ENCODE peak calls at places on chromosome 10, in eight cellular contexts. One of them, this sample, is unnamed.

GRCh38 chr10:100076750-100077149 is 4.9 kb downstream of the CPN1 start:
- DNase-seq in endothelial cell: no peak
- DNase-seq in cardiac muscle cell: no peak
- DNase-seq in IMR-90: no peak
- DNase-seq in sigmoid colon: no peak
- DNase-seq in cardiac fibroblast: no peak
- DNase-seq in colonic mucosa: no peak
- DNase-seq in progenitor cell of endocrine pancreas: no peak
- DNase-seq in this sample: no peak

GRCh38 chr10:126843299-126843934 is 61.8 kb upstream of the DOCK1 start:
- DNase-seq in endothelial cell: no peak
- DNase-seq in cardiac muscle cell: no peak
- DNase-seq in IMR-90: no peak
- DNase-seq in sigmoid colon: no peak
- DNase-seq in cardiac fibroblast: no peak
- DNase-seq in colonic mucosa: peak; percentile 83
- DNase-seq in progenitor cell of endocrine pancreas: no peak
- DNase-seq in this sample: no peak

GRCh38 chr10:104336829-104337526 is 1.3 kb downstream of the ITPRIP start:
- DNase-seq in endothelial cell: no peak
- DNase-seq in cardiac muscle cell: no peak
- DNase-seq in IMR-90: peak; percentile 80
- DNase-seq in sigmoid colon: peak; percentile 60
- DNase-seq in cardiac fibroblast: peak; percentile 55
- DNase-seq in colonic mucosa: peak; percentile 21
- DNase-seq in progenitor cell of endocrine pancreas: no peak
- DNase-seq in this sample: peak; percentile 60

GRCh38 chr10:32103721-32104120 is 47.5 kb upstream of the KIF5B start:
- DNase-seq in endothelial cell: no peak
- DNase-seq in cardiac muscle cell: no peak
- DNase-seq in IMR-90: no peak
- DNase-seq in sigmoid colon: no peak
- DNase-seq in cardiac fibroblast: peak; percentile 19
- DNase-seq in colonic mucosa: no peak
- DNase-seq in progenitor cell of endocrine pancreas: no peak
- DNase-seq in this sample: no peak

GRCh38 chr10:69851306-69851705 is 49.6 kb downstream of the COL13A1 start:
- DNase-seq in endothelial cell: no peak
- DNase-seq in cardiac muscle cell: no peak
- DNase-seq in IMR-90: no peak
- DNase-seq in sigmoid colon: no peak
- DNase-seq in cardiac fibroblast: no peak
- DNase-seq in colonic mucosa: no peak
- DNase-seq in progenitor cell of endocrine pancreas: no peak
- DNase-seq in this sample: no peak

GRCh38 chr10:62817120-62817762 is 1.1 kb upstream of the EGR2 start:
- DNase-seq in endothelial cell: peak; percentile 29
- DNase-seq in cardiac muscle cell: peak; percentile 41
- DNase-seq in IMR-90: peak; percentile 28
- DNase-seq in sigmoid colon: peak; percentile 75
- DNase-seq in cardiac fibroblast: no peak
- DNase-seq in colonic mucosa: peak; percentile 56
- DNase-seq in progenitor cell of endocrine pancreas: no peak
- DNase-seq in this sample: no peak

GRCh38 chr10:64558094-64558870 is 1037.1 kb downstream of the REEP3 start:
- DNase-seq in endothelial cell: no peak
- DNase-seq in cardiac muscle cell: no peak
- DNase-seq in IMR-90: no peak
- DNase-seq in sigmoid colon: no peak
- DNase-seq in cardiac fibroblast: no peak
- DNase-seq in colonic mucosa: no peak
- DNase-seq in progenitor cell of endocrine pancreas: no peak
- DNase-seq in this sample: no peak

GRCh38 chr10:1543596-1543995 is 193.7 kb downstream of the ADARB2 start:
- DNase-seq in endothelial cell: no peak
- DNase-seq in cardiac muscle cell: no peak
- DNase-seq in IMR-90: no peak
- DNase-seq in sigmoid colon: peak; percentile 48
- DNase-seq in cardiac fibroblast: no peak
- DNase-seq in colonic mucosa: no peak
- DNase-seq in progenitor cell of endocrine pancreas: no peak
- DNase-seq in this sample: no peak

GRCh38 chr10:28796606-28797512 is 119.5 kb downstream of the BAMBI start:
- DNase-seq in endothelial cell: no peak
- DNase-seq in cardiac muscle cell: no peak
- DNase-seq in IMR-90: peak; percentile 83
- DNase-seq in sigmoid colon: no peak
- DNase-seq in cardiac fibroblast: peak; percentile 85
- DNase-seq in colonic mucosa: no peak
- DNase-seq in progenitor cell of endocrine pancreas: no peak
- DNase-seq in this sample: no peak

GRCh38 chr10:92413519-92413918 is 122.6 kb downstream of the MARCHF5 start:
- DNase-seq in endothelial cell: no peak
- DNase-seq in cardiac muscle cell: no peak
- DNase-seq in IMR-90: no peak
- DNase-seq in sigmoid colon: no peak
- DNase-seq in cardiac fibroblast: no peak
- DNase-seq in colonic mucosa: no peak
- DNase-seq in progenitor cell of endocrine pancreas: no peak
- DNase-seq in this sample: no peak

GRCh38 chr10:86968271-86968993 is at the start of gene ADIRF:
- DNase-seq in endothelial cell: no peak
- DNase-seq in cardiac muscle cell: no peak
- DNase-seq in IMR-90: no peak
- DNase-seq in sigmoid colon: peak; percentile 80
- DNase-seq in cardiac fibroblast: no peak
- DNase-seq in colonic mucosa: peak; percentile 82
- DNase-seq in progenitor cell of endocrine pancreas: no peak
- DNase-seq in this sample: no peak

GRCh38 chr10:15367296-15367830 is 3.7 kb downstream of the FAM171A1 start:
- DNase-seq in endothelial cell: no peak
- DNase-seq in cardiac muscle cell: no peak
- DNase-seq in IMR-90: no peak
- DNase-seq in sigmoid colon: no peak
- DNase-seq in cardiac fibroblast: no peak
- DNase-seq in colonic mucosa: no peak
- DNase-seq in progenitor cell of endocrine pancreas: no peak
- DNase-seq in this sample: no peak

GRCh38 chr10:29451946-29452345 is 163.1 kb downstream of the LYZL1 start:
- DNase-seq in endothelial cell: no peak
- DNase-seq in cardiac muscle cell: no peak
- DNase-seq in IMR-90: no peak
- DNase-seq in sigmoid colon: no peak
- DNase-seq in cardiac fibroblast: no peak
- DNase-seq in colonic mucosa: no peak
- DNase-seq in progenitor cell of endocrine pancreas: no peak
- DNase-seq in this sample: no peak

GRCh38 chr10:73469579-73469978 is 26.2 kb downstream of the PPP3CB start:
- DNase-seq in endothelial cell: no peak
- DNase-seq in cardiac muscle cell: no peak
- DNase-seq in IMR-90: no peak
- DNase-seq in sigmoid colon: no peak
- DNase-seq in cardiac fibroblast: no peak
- DNase-seq in colonic mucosa: no peak
- DNase-seq in progenitor cell of endocrine pancreas: no peak
- DNase-seq in this sample: no peak

GRCh38 chr10:28503114-28503513 is 29.8 kb upstream of the WAC start:
- DNase-seq in endothelial cell: no peak
- DNase-seq in cardiac muscle cell: no peak
- DNase-seq in IMR-90: no peak
- DNase-seq in sigmoid colon: no peak
- DNase-seq in cardiac fibroblast: no peak
- DNase-seq in colonic mucosa: peak; percentile 83
- DNase-seq in progenitor cell of endocrine pancreas: no peak
- DNase-seq in this sample: no peak

GRCh38 chr10:14047431-14047830 is 283.3 kb downstream of the FRMD4A start:
- DNase-seq in endothelial cell: no peak
- DNase-seq in cardiac muscle cell: no peak
- DNase-seq in IMR-90: no peak
- DNase-seq in sigmoid colon: no peak
- DNase-seq in cardiac fibroblast: peak; percentile 21
- DNase-seq in colonic mucosa: no peak
- DNase-seq in progenitor cell of endocrine pancreas: no peak
- DNase-seq in this sample: no peak

GRCh38 chr10:121710207-121710606 is 112.0 kb upstream of the FGFR2 start:
- DNase-seq in endothelial cell: no peak
- DNase-seq in cardiac muscle cell: no peak
- DNase-seq in IMR-90: no peak
- DNase-seq in sigmoid colon: no peak
- DNase-seq in cardiac fibroblast: peak; percentile 43
- DNase-seq in colonic mucosa: no peak
- DNase-seq in progenitor cell of endocrine pancreas: no peak
- DNase-seq in this sample: no peak

GRCh38 chr10:63562857-63563256 is 41.7 kb downstream of the REEP3 start:
- DNase-seq in endothelial cell: no peak
- DNase-seq in cardiac muscle cell: no peak
- DNase-seq in IMR-90: no peak
- DNase-seq in sigmoid colon: no peak
- DNase-seq in cardiac fibroblast: no peak
- DNase-seq in colonic mucosa: no peak
- DNase-seq in progenitor cell of endocrine pancreas: no peak
- DNase-seq in this sample: no peak

GRCh38 chr10:90745565-90745964 is 112.3 kb downstream of the HTR7 start:
- DNase-seq in endothelial cell: no peak
- DNase-seq in cardiac muscle cell: no peak
- DNase-seq in IMR-90: no peak
- DNase-seq in sigmoid colon: no peak
- DNase-seq in cardiac fibroblast: no peak
- DNase-seq in colonic mucosa: no peak
- DNase-seq in progenitor cell of endocrine pancreas: no peak
- DNase-seq in this sample: no peak

DNA sequence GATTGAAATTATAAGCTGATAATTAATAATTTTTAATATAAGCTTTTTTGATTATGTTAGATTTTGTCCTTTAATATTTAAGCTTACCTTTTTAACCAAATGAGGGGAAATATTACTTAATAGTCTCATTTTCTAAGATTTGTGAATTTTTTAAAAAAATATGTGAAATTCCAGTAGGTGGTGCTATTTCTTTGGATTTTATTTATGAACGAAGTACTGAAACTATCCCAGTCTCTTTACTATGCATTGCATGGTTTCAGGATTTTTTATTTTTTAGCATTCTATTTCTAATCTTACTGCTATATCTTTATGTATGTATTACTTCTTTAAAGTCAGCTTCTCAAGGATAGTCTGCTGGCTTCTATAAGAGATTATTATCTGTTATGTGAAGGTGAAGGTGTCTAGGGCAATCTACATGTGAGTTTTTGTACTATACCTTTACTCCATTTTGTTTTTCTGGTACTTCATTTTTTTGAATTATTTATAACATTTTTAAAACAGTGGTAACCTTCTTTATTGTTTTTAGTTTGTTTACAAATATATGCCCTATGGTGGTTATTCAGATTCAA is 78.3 kb downstream of the ATRNL1 start:
- DNase-seq in endothelial cell: no peak
- DNase-seq in cardiac muscle cell: no peak
- DNase-seq in IMR-90: no peak
- DNase-seq in sigmoid colon: no peak
- DNase-seq in cardiac fibroblast: peak; percentile 23
- DNase-seq in colonic mucosa: no peak
- DNase-seq in progenitor cell of endocrine pancreas: no peak
- DNase-seq in this sample: no peak
- TF ChIP-seq CTCF in endothelial cell: peak; percentile 84
- TF ChIP-seq CTCF in cardiac muscle cell: peak; percentile 35
- TF ChIP-seq CTCF in IMR-90: peak; percentile 49
- TF ChIP-seq CTCF in sigmoid colon: no peak
- TF ChIP-seq CTCF in cardiac fibroblast: peak; percentile 26
- TF ChIP-seq CTCF in colonic mucosa: peak; percentile 27
- TF ChIP-seq CTCF in progenitor cell of endocrine pancreas: peak; percentile 71
- TF ChIP-seq CTCF in this sample: peak; percentile 82

DNA sequence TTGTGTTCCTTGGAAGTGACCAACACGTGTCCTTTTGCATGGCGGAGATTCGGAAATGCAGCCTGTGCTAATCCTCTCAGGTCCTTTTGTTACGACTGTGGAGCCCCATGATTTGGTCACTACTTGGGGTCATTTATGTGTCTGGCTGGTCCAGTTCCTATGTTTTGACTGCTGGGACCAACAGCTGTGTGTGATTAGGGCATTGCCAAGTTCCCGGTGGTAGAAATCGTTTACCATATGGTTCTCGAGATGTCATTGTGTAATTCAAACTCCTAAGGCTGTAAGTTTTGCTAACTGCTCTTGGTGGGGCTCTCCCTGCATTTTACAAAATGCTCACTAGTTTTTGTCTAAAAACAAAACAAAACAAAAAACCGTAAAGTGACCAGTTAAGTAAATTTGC is 62.0 kb downstream of the CCNY start:
- DNase-seq in endothelial cell: no peak
- DNase-seq in cardiac muscle cell: no peak
- DNase-seq in IMR-90: peak; percentile 57
- DNase-seq in sigmoid colon: no peak
- DNase-seq in cardiac fibroblast: no peak
- DNase-seq in colonic mucosa: no peak
- DNase-seq in progenitor cell of endocrine pancreas: no peak
- DNase-seq in this sample: no peak
- TF ChIP-seq CTCF in endothelial cell: no peak
- TF ChIP-seq CTCF in cardiac muscle cell: no peak
- TF ChIP-seq CTCF in IMR-90: no peak
- TF ChIP-seq CTCF in sigmoid colon: no peak
- TF ChIP-seq CTCF in cardiac fibroblast: no peak
- TF ChIP-seq CTCF in colonic mucosa: no peak
- TF ChIP-seq CTCF in progenitor cell of endocrine pancreas: no peak
- TF ChIP-seq CTCF in this sample: no peak

GRCh38 chr10:128091636-128092210 is 34.5 kb downstream of the MKI67 start:
- DNase-seq in endothelial cell: peak; percentile 23
- DNase-seq in cardiac muscle cell: no peak
- DNase-seq in IMR-90: no peak
- DNase-seq in sigmoid colon: no peak
- DNase-seq in cardiac fibroblast: no peak
- DNase-seq in colonic mucosa: no peak
- DNase-seq in progenitor cell of endocrine pancreas: no peak
- DNase-seq in this sample: no peak
- TF ChIP-seq CTCF in endothelial cell: no peak
- TF ChIP-seq CTCF in cardiac muscle cell: no peak
- TF ChIP-seq CTCF in IMR-90: no peak
- TF ChIP-seq CTCF in sigmoid colon: no peak
- TF ChIP-seq CTCF in cardiac fibroblast: no peak
- TF ChIP-seq CTCF in colonic mucosa: no peak
- TF ChIP-seq CTCF in progenitor cell of endocrine pancreas: peak; percentile 18
- TF ChIP-seq CTCF in this sample: no peak

DNA sequence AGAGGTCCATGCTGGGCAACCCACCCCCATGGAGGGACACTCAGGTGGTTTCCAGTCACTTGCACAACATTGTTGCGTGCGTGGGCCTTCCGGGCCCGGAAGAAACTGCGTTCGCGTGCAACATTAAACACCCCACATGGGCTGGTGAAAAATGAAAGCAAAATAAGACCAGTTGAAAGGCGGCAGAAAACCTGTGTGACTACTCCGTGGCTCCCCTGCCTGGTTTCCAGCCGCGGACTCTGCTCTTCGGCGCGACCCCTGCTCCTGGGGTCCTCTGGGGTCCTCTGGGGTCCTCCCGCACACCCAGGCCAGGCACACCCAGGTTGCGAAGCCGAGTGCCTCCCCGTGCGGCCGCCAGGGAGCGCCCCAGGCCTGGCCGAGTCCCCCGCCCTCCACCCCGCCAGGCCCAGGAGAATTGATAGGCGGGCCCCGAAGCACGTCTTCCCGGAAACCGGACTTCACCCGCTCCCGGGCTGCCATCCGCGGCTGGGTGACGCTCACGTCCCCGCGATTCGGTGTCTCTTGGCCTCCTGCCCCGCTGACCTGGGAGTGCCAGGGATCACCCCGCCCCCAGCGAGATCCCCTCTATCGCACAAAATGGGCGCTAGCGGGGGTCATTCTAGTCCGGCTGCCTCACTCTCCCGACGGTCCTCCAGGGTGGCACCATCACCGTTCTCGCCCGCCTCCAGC is 1.9 kb upstream of the SH2D4B start:
- DNase-seq in endothelial cell: no peak
- DNase-seq in cardiac muscle cell: no peak
- DNase-seq in IMR-90: no peak
- DNase-seq in sigmoid colon: peak; percentile 78
- DNase-seq in cardiac fibroblast: peak; percentile 28
- DNase-seq in colonic mucosa: peak; percentile 82
- DNase-seq in progenitor cell of endocrine pancreas: peak; percentile 29
- DNase-seq in this sample: peak; percentile 20
- TF ChIP-seq CTCF in endothelial cell: no peak
- TF ChIP-seq CTCF in cardiac muscle cell: peak; percentile 56
- TF ChIP-seq CTCF in IMR-90: no peak
- TF ChIP-seq CTCF in sigmoid colon: peak; percentile 62
- TF ChIP-seq CTCF in cardiac fibroblast: peak; percentile 20
- TF ChIP-seq CTCF in colonic mucosa: peak; percentile 69
- TF ChIP-seq CTCF in progenitor cell of endocrine pancreas: peak; percentile 67
- TF ChIP-seq CTCF in this sample: peak; percentile 73